ENCODE peak calls at places on chromosomes 13 and 19, in ten cellular contexts. N is left ventricle myocardium inferior; S is RWPE1; Z is foreskin fibroblast; O is neural progenitor cell; H is tibial nerve; B is fibroblast of the aortic adventitia; T is anterior cingulate cortex; E is stimulated activated CD4-positive, alpha-beta T cell treated with anti-CD3 and anti-CD28 coated beads, Interleukin-2, amount 100 ng/mL, for 48 hours; D is gastrocnemius medialis. V is an unnamed sample.

GRCh38 chr13:61913183-61913582 is 497.5 kb upstream of the PCDH20 start:
- DNase-seq in E (no peak), T (no peak), Z (no peak), N (no peak), B (no peak), H (no peak), D (no peak), O (no peak), S (no peak), V (no peak)

GRCh38 chr19:52172347-52172746 is 926 bp upstream of the ZNF836 start:
- DNase-seq in O (no peak), B (no peak), S (no peak), E (no peak), T (no peak), H (no peak), Z (no peak), N (no peak), D (no peak), V (no peak)

GRCh38 chr13:53749306-53749705 is 720.7 kb downstream of the OLFM4 start:
- DNase-seq in E (no peak), S (no peak), O (no peak), H (no peak), B (no peak), D (no peak), Z (no peak), N (no peak), T (no peak), V (no peak)

GRCh38 chr13:35930665-35931631 is 200.2 kb downstream of the DCLK1 start:
- DNase-seq in T (no peak), E (no peak), Z (no peak), H (no peak), D (no peak), S (no peak), N (no peak), O (no peak), B (peak), V (no peak)

GRCh38 chr19:49802836-49803528 is 10.1 kb downstream of the FUZ start:
- DNase-seq in D (no peak), B (no peak), O (no peak), H (no peak), T (no peak), E (no peak), N (no peak), S (no peak), Z (no peak), V (no peak)

GRCh38 chr13:40776232-40776631 is 5.2 kb upstream of the MRPS31 start:
- DNase-seq in B (no peak), N (no peak), H (no peak), E (no peak), Z (no peak), S (no peak), T (no peak), O (no peak), D (no peak), V (no peak)

GRCh38 chr13:68550330-68550729 is 1320.2 kb upstream of the PCDH9 start:
- DNase-seq in O (no peak), N (no peak), T (no peak), S (no peak), E (no peak), H (no peak), D (no peak), Z (no peak), B (no peak), V (no peak)

GRCh38 chr19:15812059-15812722 is 3.3 kb downstream of the OR10H1 start:
- DNase-seq in H (no peak), D (no peak), Z (no peak), S (peak), T (no peak), E (no peak), B (no peak), O (no peak), N (no peak), V (peak)

GRCh38 chr13:109783815-109784589 is 2.4 kb downstream of the IRS2 start:
- DNase-seq in T (no peak), D (no peak), S (no peak), B (no peak), E (no peak), O (no peak), N (no peak), H (no peak), Z (peak), V (no peak)

GRCh38 chr13:106609116-106609515 is 41.2 kb upstream of the ARGLU1 start:
- DNase-seq in S (no peak), T (no peak), N (no peak), H (no peak), O (no peak), Z (no peak), B (no peak), E (no peak), D (no peak), V (no peak)

GRCh38 chr13:107450426-107450825 is 764.9 kb downstream of the LIG4 start:
- DNase-seq in O (no peak), T (no peak), H (no peak), E (no peak), B (peak), N (no peak), D (no peak), S (no peak), Z (no peak), V (no peak)

GRCh38 chr13:80276371-80277289 is 64.3 kb downstream of the SPRY2 start:
- DNase-seq in B (no peak), D (no peak), N (no peak), E (no peak), S (no peak), Z (peak), H (no peak), O (peak), T (peak), V (no peak)

GRCh38 chr13:28532226-28533048 is 37.5 kb upstream of the FLT1 start:
- DNase-seq in N (peak), S (no peak), B (no peak), E (no peak), H (no peak), D (no peak), T (no peak), O (peak), Z (peak), V (no peak)

GRCh38 chr19:39539165-39539518 is 819 bp downstream of the EID2 start:
- DNase-seq in N (no peak), D (no peak), O (peak), E (no peak), Z (no peak), B (peak), H (no peak), T (no peak), S (peak), V (no peak)

GRCh38 chr19:43625918-43626579 is 6.6 kb upstream of the ZNF428 start:
- DNase-seq in B (no peak), T (peak), D (no peak), N (no peak), Z (peak), O (peak), E (no peak), H (no peak), S (peak), V (peak)

GRCh38 chr19:40414536-40415535 is 1.7 kb upstream of the PRX start:
- DNase-seq in B (no peak), Z (no peak), H (no peak), E (no peak), O (peak), N (no peak), S (no peak), D (no peak), T (no peak), V (peak)

GRCh38 chr19:48558018-48558684 is 6.2 kb downstream of the SULT2B1 start:
- DNase-seq in B (peak), D (no peak), T (no peak), H (no peak), S (no peak), E (no peak), N (no peak), O (no peak), Z (peak), V (no peak)

GRCh38 chr13:28012896-28013295 is 24.4 kb upstream of the URAD start:
- DNase-seq in H (no peak), B (no peak), Z (no peak), T (no peak), S (no peak), O (no peak), D (no peak), E (no peak), N (no peak), V (no peak)

GRCh38 chr13:44758595-44759221 is 182.6 kb upstream of the TSC22D1 start:
- DNase-seq in Z (peak), O (no peak), D (no peak), S (peak), E (no peak), T (no peak), N (no peak), H (no peak), B (peak), V (peak)

V was measured in T47D.